ENCODE peak calls at places on chromosome 9, in eight cellular contexts. One of them, this sample, is unnamed.

GRCh38 chr9:136890661-136891060 is 4.3 kb downstream of the TRAF2 start:
- DNase-seq in effector memory CD4-positive, alpha-beta T cell: no peak
- DNase-seq in esophagus squamous epithelium: no peak
- DNase-seq in aorta: no peak
- DNase-seq in testis: no peak
- DNase-seq in A549: no peak
- DNase-seq in pancreas: no peak
- DNase-seq in transverse colon: no peak
- DNase-seq in this sample: no peak

GRCh38 chr9:72952914-72953313 is at the start of gene ALDH1A1:
- DNase-seq in effector memory CD4-positive, alpha-beta T cell: no peak
- DNase-seq in esophagus squamous epithelium: no peak
- DNase-seq in aorta: no peak
- DNase-seq in testis: peak
- DNase-seq in A549: no peak
- DNase-seq in pancreas: peak
- DNase-seq in transverse colon: peak
- DNase-seq in this sample: no peak

GRCh38 chr9:137310190-137311052 is 8.3 kb upstream of the NRARP start:
- DNase-seq in effector memory CD4-positive, alpha-beta T cell: no peak
- DNase-seq in esophagus squamous epithelium: no peak
- DNase-seq in aorta: peak
- DNase-seq in testis: no peak
- DNase-seq in A549: no peak
- DNase-seq in pancreas: peak
- DNase-seq in transverse colon: peak
- DNase-seq in this sample: peak

GRCh38 chr9:17222932-17223331 is 88.1 kb downstream of the CNTLN start:
- DNase-seq in effector memory CD4-positive, alpha-beta T cell: no peak
- DNase-seq in esophagus squamous epithelium: no peak
- DNase-seq in aorta: no peak
- DNase-seq in testis: no peak
- DNase-seq in A549: no peak
- DNase-seq in pancreas: no peak
- DNase-seq in transverse colon: no peak
- DNase-seq in this sample: no peak

GRCh38 chr9:81264516-81264915 is 424.8 kb downstream of the TLE1 start:
- DNase-seq in effector memory CD4-positive, alpha-beta T cell: no peak
- DNase-seq in esophagus squamous epithelium: no peak
- DNase-seq in aorta: no peak
- DNase-seq in testis: no peak
- DNase-seq in A549: no peak
- DNase-seq in pancreas: no peak
- DNase-seq in transverse colon: no peak
- DNase-seq in this sample: no peak

GRCh38 chr9:32350682-32351081 is 33.8 kb upstream of the ACO1 start:
- DNase-seq in effector memory CD4-positive, alpha-beta T cell: no peak
- DNase-seq in esophagus squamous epithelium: no peak
- DNase-seq in aorta: no peak
- DNase-seq in testis: no peak
- DNase-seq in A549: peak
- DNase-seq in pancreas: no peak
- DNase-seq in transverse colon: no peak
- DNase-seq in this sample: no peak

GRCh38 chr9:131658753-131659129 is 81.1 kb downstream of the RAPGEF1 start:
- DNase-seq in effector memory CD4-positive, alpha-beta T cell: no peak
- DNase-seq in esophagus squamous epithelium: no peak
- DNase-seq in aorta: no peak
- DNase-seq in testis: no peak
- DNase-seq in A549: no peak
- DNase-seq in pancreas: no peak
- DNase-seq in transverse colon: no peak
- DNase-seq in this sample: no peak

GRCh38 chr9:124040186-124040920 is 28.8 kb downstream of the LHX2 start:
- DNase-seq in effector memory CD4-positive, alpha-beta T cell: no peak
- DNase-seq in esophagus squamous epithelium: no peak
- DNase-seq in aorta: no peak
- DNase-seq in testis: no peak
- DNase-seq in A549: no peak
- DNase-seq in pancreas: no peak
- DNase-seq in transverse colon: no peak
- DNase-seq in this sample: peak

GRCh38 chr9:101977614-101978210 is 239.3 kb upstream of the GRIN3A start:
- DNase-seq in effector memory CD4-positive, alpha-beta T cell: no peak
- DNase-seq in esophagus squamous epithelium: no peak
- DNase-seq in aorta: no peak
- DNase-seq in testis: no peak
- DNase-seq in A549: no peak
- DNase-seq in pancreas: no peak
- DNase-seq in transverse colon: no peak
- DNase-seq in this sample: no peak

GRCh38 chr9:71791875-71792274 is 23.6 kb upstream of the CEMIP2 start:
- DNase-seq in effector memory CD4-positive, alpha-beta T cell: no peak
- DNase-seq in esophagus squamous epithelium: no peak
- DNase-seq in aorta: no peak
- DNase-seq in testis: no peak
- DNase-seq in A549: no peak
- DNase-seq in pancreas: no peak
- DNase-seq in transverse colon: no peak
- DNase-seq in this sample: no peak

DNA sequence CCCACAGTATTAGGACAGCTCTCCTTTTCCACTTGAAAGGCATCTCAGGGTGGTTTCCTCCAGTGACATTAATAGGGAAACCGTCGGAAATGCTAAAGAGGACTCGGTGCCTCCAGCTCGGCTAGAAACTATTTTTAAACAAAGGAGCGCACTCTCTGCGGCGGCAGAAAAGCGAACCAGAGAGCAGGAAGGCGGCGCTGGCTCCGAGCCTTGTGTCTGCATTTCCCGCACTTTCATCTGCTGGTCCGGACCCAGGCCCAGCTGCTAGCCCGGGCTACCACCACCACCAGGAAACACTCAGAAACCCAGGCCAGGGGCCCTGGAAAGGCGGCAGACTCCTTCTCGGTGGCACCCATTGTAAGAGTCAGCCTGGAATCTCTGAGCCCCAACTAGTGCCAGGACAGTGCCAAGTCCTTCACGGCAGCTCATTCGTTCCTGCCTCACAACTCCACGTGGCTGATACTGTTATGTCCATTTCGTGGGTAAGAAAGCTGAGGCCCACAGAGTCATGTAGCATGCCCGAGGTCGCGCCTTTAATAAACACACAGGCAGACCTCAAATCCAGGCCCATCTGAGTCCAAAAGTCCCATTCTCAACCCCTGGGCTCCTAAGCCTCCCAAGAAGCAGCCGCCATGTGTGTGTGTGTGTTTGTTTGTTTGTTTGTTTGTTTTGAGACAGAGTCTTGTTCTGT is 73.9 kb downstream of the VAV2 start:
- DNase-seq in effector memory CD4-positive, alpha-beta T cell: no peak
- DNase-seq in esophagus squamous epithelium: no peak
- DNase-seq in aorta: no peak
- DNase-seq in testis: no peak
- DNase-seq in A549: no peak
- DNase-seq in pancreas: no peak
- DNase-seq in transverse colon: no peak
- DNase-seq in this sample: no peak
- H3K27ac ChIP-seq in effector memory CD4-positive, alpha-beta T cell: no peak
- H3K27ac ChIP-seq in esophagus squamous epithelium: no peak
- H3K27ac ChIP-seq in aorta: no peak
- H3K27ac ChIP-seq in testis: no peak
- H3K27ac ChIP-seq in A549: no peak
- H3K27ac ChIP-seq in pancreas: no peak
- H3K27ac ChIP-seq in transverse colon: no peak
- H3K27ac ChIP-seq in this sample: no peak

GRCh38 chr9:127388037-127388855 is 8.7 kb upstream of the SLC2A8 start:
- DNase-seq in effector memory CD4-positive, alpha-beta T cell: peak
- DNase-seq in esophagus squamous epithelium: no peak
- DNase-seq in aorta: peak
- DNase-seq in testis: peak
- DNase-seq in A549: peak
- DNase-seq in pancreas: no peak
- DNase-seq in transverse colon: peak
- DNase-seq in this sample: peak

GRCh38 chr9:127390243-127390535 is 6.8 kb upstream of the SLC2A8 start:
- DNase-seq in effector memory CD4-positive, alpha-beta T cell: no peak
- DNase-seq in esophagus squamous epithelium: no peak
- DNase-seq in aorta: no peak
- DNase-seq in testis: no peak
- DNase-seq in A549: no peak
- DNase-seq in pancreas: no peak
- DNase-seq in transverse colon: no peak
- DNase-seq in this sample: no peak

GRCh38 chr9:127389391-127390242 is 7.4 kb upstream of the SLC2A8 start:
- DNase-seq in effector memory CD4-positive, alpha-beta T cell: no peak
- DNase-seq in esophagus squamous epithelium: no peak
- DNase-seq in aorta: no peak
- DNase-seq in testis: no peak
- DNase-seq in A549: no peak
- DNase-seq in pancreas: no peak
- DNase-seq in transverse colon: no peak
- DNase-seq in this sample: no peak

GRCh38 chr9:127390563-127390962 is 6.4 kb upstream of the SLC2A8 start:
- DNase-seq in effector memory CD4-positive, alpha-beta T cell: no peak
- DNase-seq in esophagus squamous epithelium: no peak
- DNase-seq in aorta: no peak
- DNase-seq in testis: no peak
- DNase-seq in A549: no peak
- DNase-seq in pancreas: no peak
- DNase-seq in transverse colon: no peak
- DNase-seq in this sample: peak

DNA sequence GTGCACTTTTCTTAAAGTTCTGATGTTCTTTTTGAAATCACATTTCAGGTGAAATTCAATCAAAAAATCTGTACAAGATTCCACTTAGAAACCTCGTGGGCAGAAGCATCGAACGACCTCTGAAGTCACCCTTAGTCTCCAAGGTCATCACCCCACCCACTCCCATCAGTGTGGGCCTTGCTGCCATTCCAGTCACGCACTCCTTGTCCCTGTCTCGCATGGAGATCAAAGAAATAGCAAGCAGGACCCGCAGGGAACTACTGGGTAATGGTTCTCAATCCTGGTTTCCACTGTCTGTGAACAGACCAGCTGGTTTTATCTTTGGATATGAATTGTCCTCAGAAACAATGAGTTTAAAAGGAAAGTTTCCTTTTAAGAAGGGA is 8.1 kb upstream of the SLC2A8 start:
- DNase-seq in effector memory CD4-positive, alpha-beta T cell: no peak
- DNase-seq in esophagus squamous epithelium: no peak
- DNase-seq in aorta: no peak
- DNase-seq in testis: no peak
- DNase-seq in A549: no peak
- DNase-seq in pancreas: no peak
- DNase-seq in transverse colon: no peak
- DNase-seq in this sample: no peak
- H3K27ac ChIP-seq in effector memory CD4-positive, alpha-beta T cell: no peak
- H3K27ac ChIP-seq in esophagus squamous epithelium: no peak
- H3K27ac ChIP-seq in aorta: no peak
- H3K27ac ChIP-seq in testis: peak
- H3K27ac ChIP-seq in A549: peak
- H3K27ac ChIP-seq in pancreas: no peak
- H3K27ac ChIP-seq in transverse colon: peak
- H3K27ac ChIP-seq in this sample: no peak

GRCh38 chr9:78286946-78287388 is 10.0 kb upstream of the PSAT1 start:
- DNase-seq in effector memory CD4-positive, alpha-beta T cell: no peak
- DNase-seq in esophagus squamous epithelium: no peak
- DNase-seq in aorta: no peak
- DNase-seq in testis: peak
- DNase-seq in A549: no peak
- DNase-seq in pancreas: no peak
- DNase-seq in transverse colon: no peak
- DNase-seq in this sample: no peak

GRCh38 chr9:78286125-78286524 is 10.8 kb upstream of the PSAT1 start:
- DNase-seq in effector memory CD4-positive, alpha-beta T cell: no peak
- DNase-seq in esophagus squamous epithelium: no peak
- DNase-seq in aorta: no peak
- DNase-seq in testis: no peak
- DNase-seq in A549: no peak
- DNase-seq in pancreas: no peak
- DNase-seq in transverse colon: no peak
- DNase-seq in this sample: no peak

GRCh38 chr9:78278801-78279200 is 18.1 kb upstream of the PSAT1 start:
- DNase-seq in effector memory CD4-positive, alpha-beta T cell: no peak
- DNase-seq in esophagus squamous epithelium: no peak
- DNase-seq in aorta: no peak
- DNase-seq in testis: no peak
- DNase-seq in A549: no peak
- DNase-seq in pancreas: no peak
- DNase-seq in transverse colon: no peak
- DNase-seq in this sample: no peak

GRCh38 chr9:78278177-78278777 is 18.6 kb upstream of the PSAT1 start:
- DNase-seq in effector memory CD4-positive, alpha-beta T cell: no peak
- DNase-seq in esophagus squamous epithelium: no peak
- DNase-seq in aorta: no peak
- DNase-seq in testis: no peak
- DNase-seq in A549: no peak
- DNase-seq in pancreas: no peak
- DNase-seq in transverse colon: no peak
- DNase-seq in this sample: no peak

GRCh38 chr9:78280982-78281668 is 15.8 kb upstream of the PSAT1 start:
- DNase-seq in effector memory CD4-positive, alpha-beta T cell: no peak
- DNase-seq in esophagus squamous epithelium: no peak
- DNase-seq in aorta: no peak
- DNase-seq in testis: peak
- DNase-seq in A549: no peak
- DNase-seq in pancreas: peak
- DNase-seq in transverse colon: peak
- DNase-seq in this sample: no peak
- H3K27ac ChIP-seq in effector memory CD4-positive, alpha-beta T cell: no peak
- H3K27ac ChIP-seq in esophagus squamous epithelium: peak
- H3K27ac ChIP-seq in aorta: no peak
- H3K27ac ChIP-seq in testis: no peak
- H3K27ac ChIP-seq in A549: no peak
- H3K27ac ChIP-seq in pancreas: no peak
- H3K27ac ChIP-seq in transverse colon: no peak
- H3K27ac ChIP-seq in this sample: no peak

GRCh38 chr9:121319394-121319780 is 50.7 kb downstream of the STOM start:
- DNase-seq in effector memory CD4-positive, alpha-beta T cell: no peak
- DNase-seq in esophagus squamous epithelium: no peak
- DNase-seq in aorta: no peak
- DNase-seq in testis: no peak
- DNase-seq in A549: no peak
- DNase-seq in pancreas: no peak
- DNase-seq in transverse colon: no peak
- DNase-seq in this sample: no peak

GRCh38 chr9:121322037-121322736 is 47.9 kb downstream of the STOM start:
- DNase-seq in effector memory CD4-positive, alpha-beta T cell: no peak
- DNase-seq in esophagus squamous epithelium: no peak
- DNase-seq in aorta: no peak
- DNase-seq in testis: no peak
- DNase-seq in A549: peak
- DNase-seq in pancreas: no peak
- DNase-seq in transverse colon: no peak
- DNase-seq in this sample: no peak

GRCh38 chr9:121322737-121323448 is 47.2 kb downstream of the STOM start:
- DNase-seq in effector memory CD4-positive, alpha-beta T cell: no peak
- DNase-seq in esophagus squamous epithelium: no peak
- DNase-seq in aorta: no peak
- DNase-seq in testis: no peak
- DNase-seq in A549: no peak
- DNase-seq in pancreas: no peak
- DNase-seq in transverse colon: no peak
- DNase-seq in this sample: no peak

GRCh38 chr9:121318631-121319393 is 50.9 kb downstream of the GSN start:
- DNase-seq in effector memory CD4-positive, alpha-beta T cell: no peak
- DNase-seq in esophagus squamous epithelium: no peak
- DNase-seq in aorta: no peak
- DNase-seq in testis: no peak
- DNase-seq in A549: no peak
- DNase-seq in pancreas: no peak
- DNase-seq in transverse colon: no peak
- DNase-seq in this sample: peak

GRCh38 chr9:121321039-121321503 is 49.0 kb downstream of the STOM start:
- DNase-seq in effector memory CD4-positive, alpha-beta T cell: peak
- DNase-seq in esophagus squamous epithelium: no peak
- DNase-seq in aorta: no peak
- DNase-seq in testis: no peak
- DNase-seq in A549: no peak
- DNase-seq in pancreas: no peak
- DNase-seq in transverse colon: no peak
- DNase-seq in this sample: no peak
- H3K27ac ChIP-seq in effector memory CD4-positive, alpha-beta T cell: no peak
- H3K27ac ChIP-seq in esophagus squamous epithelium: peak
- H3K27ac ChIP-seq in aorta: peak
- H3K27ac ChIP-seq in testis: peak
- H3K27ac ChIP-seq in A549: peak
- H3K27ac ChIP-seq in pancreas: no peak
- H3K27ac ChIP-seq in transverse colon: peak
- H3K27ac ChIP-seq in this sample: peak